ENCODE peak calls at places on chromosomes 2 and 18, in ten cellular contexts. P is WERI-Rb-1, T is cardiac fibroblast, W is mucosa of descending colon, I is bronchial epithelial cell, Z is MM.1S, D is mammary epithelial cell, L is IMR-90, N is progenitor cell of endocrine pancreas, H is psoas muscle. G is an unnamed sample.

GRCh38 chr2:16525265-16525887 is 140.3 kb downstream of the CYRIA start:
- DNase-seq in P (peak; percentile 88), H (no peak), Z (peak; percentile 7), D (peak; percentile 10), I (peak; percentile 27), W (no peak), T (peak; percentile 14), L (no peak), N (no peak), G (peak; percentile 39)

GRCh38 chr2:64524604-64525322 is 635 bp downstream of the AFTPH start:
- DNase-seq in L (peak; percentile 7), I (peak; percentile 13), H (no peak), W (peak; percentile 71), Z (peak; percentile 42), N (peak; percentile 46), D (peak; percentile 27), P (peak; percentile 46), T (no peak), G (peak; percentile 34)

GRCh38 chr2:70385966-70386595 is 84.2 kb upstream of the FAM136A start:
- DNase-seq in N (no peak), W (no peak), T (peak; percentile 54), P (no peak), Z (no peak), L (peak; percentile 60), H (no peak), I (peak; percentile 52), D (no peak), G (no peak)

GRCh38 chr2:65377556-65378307 is 54.7 kb downstream of the SPRED2 start:
- DNase-seq in Z (no peak), H (no peak), T (peak; percentile 85), I (peak; percentile 88), L (peak; percentile 88), W (no peak), N (no peak), P (no peak), D (peak; percentile 91), G (no peak)

GRCh38 chr18:56294484-56295183 is 343.8 kb downstream of the TXNL1 start:
- DNase-seq in N (no peak), W (no peak), T (no peak), D (no peak), I (no peak), L (no peak), Z (no peak), P (no peak), H (no peak), G (no peak)

GRCh38 chr2:74250189-74250631 is 51.8 kb downstream of the MTHFD2 start:
- DNase-seq in Z (peak; percentile 67), W (no peak), T (peak; percentile 60), I (peak; percentile 29), H (peak; percentile 64), N (peak; percentile 23), L (peak; percentile 40), D (peak; percentile 9), P (peak; percentile 63), G (peak; percentile 43)

GRCh38 chr2:74457549-74458131 is 598 bp upstream of the WBP1 start:
- DNase-seq in H (peak; percentile 77), P (peak; percentile 92), I (peak; percentile 32), L (no peak), Z (peak; percentile 85), W (peak; percentile 92), T (no peak), D (peak; percentile 52), N (peak; percentile 67), G (peak; percentile 47)

GRCh38 chr2:168849610-168850009 is 40.6 kb downstream of the SPC25 start:
- DNase-seq in W (no peak), D (no peak), Z (peak; percentile 87), P (no peak), N (no peak), H (peak; percentile 48), T (peak; percentile 59), L (peak; percentile 16), I (no peak), G (no peak)

GRCh38 chr18:55585050-55585449 is 2.9 kb downstream of the TCF4 start:
- DNase-seq in I (no peak), W (no peak), N (no peak), T (no peak), P (no peak), D (no peak), H (no peak), L (no peak), Z (no peak), G (no peak)

GRCh38 chr2:23673082-23673481 is 253.8 kb downstream of the ATAD2B start:
- DNase-seq in T (no peak), L (no peak), Z (no peak), N (no peak), D (no peak), I (no peak), H (no peak), P (no peak), W (no peak), G (no peak)

GRCh38 chr2:238706673-238707072 is 141.2 kb upstream of the TWIST2 start:
- DNase-seq in N (no peak), I (no peak), T (no peak), L (no peak), D (no peak), Z (no peak), H (no peak), P (no peak), W (no peak), G (no peak)
- TF ChIP-seq CTCF in N (peak; percentile 43), I (peak; percentile 12), T (peak; percentile 48), L (peak; percentile 5), D (peak; percentile 34), Z (no peak), H (peak; percentile 6), P (no peak), W (no peak), G (peak; percentile 57)

DNA sequence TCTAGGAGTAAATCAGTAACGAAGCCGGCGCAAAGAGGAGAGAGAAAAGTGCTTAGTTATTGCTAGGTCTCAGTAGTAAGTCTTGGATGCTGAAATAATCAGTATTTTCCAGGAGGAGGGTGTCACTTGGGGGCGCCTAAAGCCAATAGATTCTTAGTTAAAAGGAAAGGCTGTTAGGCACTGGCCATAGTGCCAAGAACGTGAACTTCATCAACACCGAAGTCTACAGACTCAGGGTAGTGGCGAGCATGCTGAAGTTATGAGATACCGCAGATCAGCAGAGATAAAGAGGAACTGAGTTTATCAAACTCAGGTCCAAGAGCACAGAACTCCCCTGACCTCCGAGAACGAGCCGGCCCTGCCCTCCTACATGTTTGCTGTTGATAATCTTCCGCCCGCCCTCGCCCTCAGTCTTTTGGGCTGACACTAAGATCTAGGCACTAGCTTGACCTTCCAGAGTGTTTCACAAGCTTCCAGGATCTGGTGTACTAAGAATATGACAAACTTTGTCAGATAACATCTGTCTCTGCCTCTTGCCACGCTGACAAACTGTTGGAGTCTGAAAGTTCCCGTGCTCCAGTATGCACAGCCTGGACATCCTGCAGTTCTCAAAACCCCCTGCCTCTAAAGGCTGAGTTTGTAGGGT is 49.2 kb downstream of the CYB5A start:
- DNase-seq in T (peak; percentile 29), Z (no peak), D (no peak), W (no peak), L (no peak), N (no peak), P (no peak), H (no peak), I (no peak), G (no peak)
- TF ChIP-seq CTCF in T (no peak), Z (no peak), D (no peak), W (no peak), L (no peak), N (no peak), P (peak; percentile 32), H (no peak), I (no peak), G (no peak)

GRCh38 chr2:37203708-37204107 is 7.4 kb downstream of the CEBPZOS start:
- DNase-seq in W (no peak), D (no peak), T (no peak), L (no peak), P (no peak), H (no peak), N (no peak), Z (no peak), I (no peak), G (no peak)
- TF ChIP-seq CTCF in W (no peak), D (no peak), T (no peak), L (no peak), P (no peak), H (no peak), N (no peak), Z (no peak), I (no peak), G (no peak)

GRCh38 chr2:238865744-238866355 is 18.0 kb downstream of the TWIST2 start:
- DNase-seq in D (no peak), T (no peak), L (no peak), I (no peak), Z (no peak), W (no peak), H (no peak), N (no peak), P (no peak), G (no peak)

GRCh38 chr2:238864207-238865014 is 16.5 kb downstream of the TWIST2 start:
- DNase-seq in W (peak; percentile 87), L (peak; percentile 99), H (peak; percentile 89), P (no peak), T (peak; percentile 98), Z (no peak), N (peak; percentile 56), D (peak; percentile 90), I (peak; percentile 92), G (peak; percentile 52)

GRCh38 chr2:238866656-238867277 is 18.9 kb downstream of the TWIST2 start:
- DNase-seq in I (no peak), N (no peak), L (no peak), W (no peak), P (no peak), H (no peak), D (no peak), Z (no peak), T (no peak), G (no peak)

GRCh38 chr2:238863749-238864206 is 15.9 kb downstream of the TWIST2 start:
- DNase-seq in W (no peak), H (no peak), L (no peak), T (no peak), N (no peak), P (no peak), I (no peak), Z (no peak), D (no peak), G (no peak)

GRCh38 chr2:238865015-238865719 is 17.3 kb downstream of the TWIST2 start:
- DNase-seq in L (no peak), T (no peak), N (no peak), H (no peak), D (no peak), I (no peak), Z (no peak), P (no peak), W (no peak), G (no peak)
- TF ChIP-seq CTCF in L (no peak), T (no peak), N (no peak), H (no peak), D (no peak), I (no peak), Z (no peak), P (no peak), W (no peak), G (no peak)

G was measured in neural crest cell.